ENCODE peak calls at places on chromosomes 4 and X, in seven cellular contexts. F is psoas muscle, B is heart right ventricle, S is A549, Q is fibroblast of lung, P is right atrium auricular region, A is tibial artery. T is an unnamed sample.

GRCh38 chr4:24470681-24471622 is 113.4 kb downstream of the DHX15 start:
- DNase-seq in P (no peak), A (no peak), S (peak; percentile 35), B (peak; percentile 25), F (peak; percentile 47), Q (peak; percentile 64), T (peak; percentile 29)

GRCh38 chr4:7699040-7699439 is 240.6 kb downstream of the AFAP1 start:
- DNase-seq in S (no peak), F (peak; percentile 69), A (peak; percentile 31), B (peak; percentile 57), Q (peak; percentile 96), P (no peak), T (no peak)

GRCh38 chr4:21113496-21114213 is 413.4 kb downstream of the PACRGL start:
- DNase-seq in B (no peak), Q (peak; percentile 78), P (no peak), F (no peak), S (no peak), A (no peak), T (no peak)

GRCh38 chr4:7831330-7831729 is 108.3 kb downstream of the AFAP1 start:
- DNase-seq in P (no peak), Q (peak; percentile 92), S (no peak), A (peak; percentile 26), B (peak; percentile 61), F (no peak), T (no peak)

GRCh38 chr4:53055274-53055673 is 193.2 kb downstream of the RASL11B start:
- DNase-seq in S (no peak), A (no peak), P (no peak), B (no peak), Q (peak; percentile 91), F (no peak), T (no peak)

GRCh38 chrX:119734897-119735339 is 23.5 kb upstream of the SOWAHD start:
- DNase-seq in F (peak; percentile 60), B (peak; percentile 40), A (peak; percentile 45), S (no peak), P (peak; percentile 61), Q (no peak), T (peak; percentile 77)

GRCh38 chrX:39307488-39307887 is 506.2 kb downstream of the MID1IP1 start:
- DNase-seq in P (peak; percentile 32), S (no peak), A (no peak), F (no peak), Q (no peak), B (no peak), T (no peak)

GRCh38 chrX:31279359-31279758 is 207.5 kb upstream of the FTHL17 start:
- DNase-seq in P (no peak), B (no peak), F (no peak), S (peak; percentile 5), A (no peak), Q (peak; percentile 12), T (no peak)

GRCh38 chr4:138275946-138276621 is 33.9 kb upstream of the SLC7A11 start:
- DNase-seq in P (no peak), B (no peak), F (no peak), A (no peak), Q (peak; percentile 89), S (peak; percentile 68), T (no peak)

GRCh38 chr4:108620933-108621905 is 843 bp downstream of the RPL34 start:
- DNase-seq in F (no peak), S (no peak), A (no peak), P (no peak), B (no peak), Q (peak; percentile 43), T (no peak)

GRCh38 chr4:2931765-2932560 is 31.2 kb downstream of the NOP14 start:
- DNase-seq in P (no peak), F (peak; percentile 64), A (peak; percentile 69), B (peak; percentile 65), Q (no peak), S (no peak), T (peak; percentile 65)

GRCh38 chr4:40254961-40255721 is 58.3 kb downstream of the RHOH start:
- DNase-seq in S (peak; percentile 76), F (no peak), Q (peak; percentile 73), A (no peak), B (no peak), P (no peak), T (no peak)

GRCh38 chr4:5784960-5785611 is 74.1 kb downstream of the EVC start:
- DNase-seq in B (no peak), A (no peak), S (no peak), Q (no peak), F (no peak), P (peak; percentile 61), T (no peak)

GRCh38 chr4:89305028-89305427 is 2.6 kb downstream of the GPRIN3 start:
- DNase-seq in B (no peak), S (peak; percentile 46), F (no peak), Q (no peak), A (no peak), P (no peak), T (no peak)

GRCh38 chrX:17705211-17705610 is 32.1 kb upstream of the SCML1 start:
- DNase-seq in A (no peak), B (no peak), P (no peak), S (no peak), Q (no peak), F (no peak), T (no peak)

GRCh38 chr4:121686265-121686664 is 10.5 kb downstream of the ANXA5 start:
- DNase-seq in B (no peak), A (no peak), F (no peak), Q (no peak), S (peak; percentile 52), P (no peak), T (no peak)

GRCh38 chr4:159400782-159401712 is 298.2 kb downstream of the RAPGEF2 start:
- DNase-seq in P (no peak), S (no peak), F (no peak), A (no peak), B (peak; percentile 13), Q (no peak), T (no peak)

GRCh38 chr4:7778524-7779193 is 161.0 kb downstream of the AFAP1 start:
- DNase-seq in S (no peak), Q (no peak), F (no peak), P (no peak), B (no peak), A (no peak), T (no peak)

GRCh38 chr4:177861551-177862094 is 419.4 kb upstream of the AGA start:
- DNase-seq in F (no peak), B (no peak), P (no peak), Q (no peak), A (no peak), S (no peak), T (no peak)

GRCh38 chr4:139655116-139655515 is 10.5 kb upstream of the MGST2 start:
- DNase-seq in F (no peak), Q (peak; percentile 56), P (no peak), S (peak; percentile 67), A (no peak), B (no peak), T (no peak)

GRCh38 chr4:142875117-142875516 is 29.0 kb upstream of the INPP4B start:
- DNase-seq in B (no peak), P (no peak), Q (no peak), F (no peak), A (no peak), S (peak; percentile 12), T (no peak)

GRCh38 chr4:41796545-41797210 is 48.2 kb upstream of the PHOX2B start:
- DNase-seq in Q (no peak), B (peak; percentile 13), A (no peak), P (no peak), S (no peak), F (no peak), T (no peak)

GRCh38 chr4:121898150-121898549 is 27.9 kb upstream of the BBS7 start:
- DNase-seq in P (no peak), F (no peak), B (no peak), A (no peak), S (peak; percentile 1), Q (no peak), T (no peak)

GRCh38 chr4:1991596-1992434 is 17.0 kb downstream of the NELFA start:
- DNase-seq in A (no peak), B (no peak), Q (no peak), S (no peak), P (no peak), F (no peak), T (no peak)

GRCh38 chr4:186204103-186204559 is 12.8 kb downstream of the CYP4V2 start:
- DNase-seq in S (no peak), F (no peak), B (no peak), A (no peak), Q (peak; percentile 32), P (no peak), T (peak; percentile 20)
- H3K4me3 ChIP-seq in S (no peak overlapping the region), F (peak overlapping the region; percentile 53), B (peak overlapping the region; percentile 46), A (peak overlapping the region; percentile 48), Q (peak overlapping the region; percentile 73), P (no peak overlapping the region), T (no peak overlapping the region)

GRCh38 chrX:115968436-115969252 is 201.9 kb upstream of the AGTR2 start:
- DNase-seq in B (peak; percentile 52), S (peak; percentile 83), F (peak; percentile 40), Q (peak; percentile 30), A (no peak), P (peak; percentile 66), T (peak; percentile 52)
- H3K27ac ChIP-seq in B (peak overlapping the region; percentile 69), S (peak overlapping the region; percentile 95), F (no peak overlapping the region), Q (no peak overlapping the region), A (peak overlapping the region; percentile 49), P (peak overlapping the region; percentile 69), T (peak overlapping the region; percentile 47)

DNA sequence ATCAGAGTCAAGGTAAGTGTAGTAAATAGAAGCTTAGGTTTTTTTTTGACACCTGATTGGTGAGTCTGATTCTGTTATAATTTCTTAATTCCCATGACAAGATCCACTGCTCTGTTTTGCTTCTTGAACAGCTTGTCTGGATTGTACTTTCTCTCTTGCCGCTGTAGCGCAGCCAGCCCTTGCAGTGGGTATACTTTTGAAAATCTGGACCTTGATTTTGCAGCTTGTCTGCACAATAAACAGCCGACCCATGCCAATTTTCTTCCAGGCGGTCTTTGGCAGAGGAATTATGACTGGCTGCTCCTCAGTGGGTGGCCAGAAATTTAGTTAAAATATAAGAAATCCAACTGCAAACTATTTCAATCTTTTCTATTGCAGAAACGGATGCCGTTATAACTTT is 31.8 kb upstream of the PTTG2 start:
- DNase-seq in S (no peak), P (no peak), B (no peak), Q (no peak), F (no peak), A (no peak), T (no peak)
- H3K4me3 ChIP-seq in S (no peak overlapping the region), P (no peak overlapping the region), B (no peak overlapping the region), Q (peak overlapping the region; percentile 3), F (no peak overlapping the region), A (no peak overlapping the region), T (no peak overlapping the region)

DNA sequence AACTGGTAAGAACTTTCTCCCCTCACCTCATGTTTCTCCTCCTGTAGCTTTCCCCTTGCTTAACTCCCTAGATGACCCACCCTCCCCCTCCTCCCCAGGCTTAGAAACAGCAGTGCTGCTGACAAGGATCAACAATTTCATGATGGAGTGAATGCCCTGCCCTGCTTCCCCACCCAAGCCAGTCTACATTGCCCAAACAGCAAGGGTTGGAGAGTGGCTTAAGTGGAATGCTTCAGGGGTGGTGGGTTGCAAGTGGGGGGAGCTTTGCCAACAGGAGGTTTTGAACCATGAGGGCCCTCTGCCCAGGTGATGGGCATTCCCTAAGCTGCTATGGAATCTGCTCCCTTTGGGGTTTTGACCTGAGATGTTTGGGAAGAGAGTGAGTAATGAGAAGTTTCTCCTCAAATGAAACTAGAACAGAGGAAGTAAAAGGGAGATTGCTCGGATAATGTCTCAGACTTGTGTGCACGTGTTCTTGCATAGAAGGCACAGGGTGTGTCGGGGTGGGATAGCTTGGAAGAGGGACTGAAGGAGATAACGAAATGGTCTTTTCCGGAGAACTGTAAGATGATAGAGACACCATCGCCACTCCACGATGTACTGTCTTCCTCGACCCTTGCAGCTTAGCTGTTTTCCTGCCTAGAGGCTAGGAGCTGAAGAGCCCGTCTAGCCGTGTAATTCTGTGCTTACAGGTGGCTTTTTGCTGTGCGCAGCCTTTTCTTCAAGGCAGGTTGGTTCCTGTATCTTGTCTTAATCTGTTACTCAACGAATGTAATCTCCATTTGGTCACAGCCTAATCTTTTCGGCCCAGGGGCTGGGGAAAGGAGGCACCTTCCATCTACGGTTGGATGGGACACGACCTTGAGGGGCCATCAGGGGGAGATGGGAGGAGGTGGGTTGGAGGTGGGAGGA is 10.1 kb downstream of the GDPD2 start:
- DNase-seq in P (no peak), F (no peak), S (no peak), A (no peak), B (no peak), Q (no peak), T (no peak)
- H3K27ac ChIP-seq in P (no peak overlapping the region), F (peak overlapping the region; percentile 89), S (peak overlapping the region; percentile 88), A (peak overlapping the region; percentile 96), B (peak overlapping the region; percentile 88), Q (no peak overlapping the region), T (no peak overlapping the region)

T was measured in right lobe of liver.